ENCODE peak calls at places on chromosomes 4 and X, in four cellular contexts. One of them, this sample, is unnamed. For H3K4me1, the result is how much of the 10 kb centered on the place peaks cover.

GRCh38 chrX:101260435-101260834 is 30.7 kb downstream of the TAF7L start:
- DNase-seq in lower lobe of right lung: no peak
- DNase-seq in cardiac muscle cell: peak
- DNase-seq in lung: no peak
- DNase-seq in this sample: no peak

GRCh38 chr4:4386736-4387392 is at the start of gene NSG1:
- DNase-seq in lung: no peak
- DNase-seq in cardiac muscle cell: peak
- DNase-seq in lower lobe of right lung: no peak
- DNase-seq in this sample: peak

GRCh38 chr4:101158136-101158485 is 189.2 kb downstream of the PPP3CA start:
- DNase-seq in lower lobe of right lung: no peak
- DNase-seq in lung: no peak
- DNase-seq in cardiac muscle cell: no peak
- DNase-seq in this sample: no peak

GRCh38 chr4:78332974-78333373 is 218.6 kb upstream of the ANXA3 start:
- DNase-seq in lung: no peak
- DNase-seq in cardiac muscle cell: peak
- DNase-seq in lower lobe of right lung: no peak
- DNase-seq in this sample: no peak

GRCh38 chrX:128728943-128729342 is 676.7 kb upstream of the ACTRT1 start:
- DNase-seq in cardiac muscle cell: no peak
- DNase-seq in lower lobe of right lung: no peak
- DNase-seq in lung: no peak
- DNase-seq in this sample: no peak

GRCh38 chr4:141501931-141502330 is 134.5 kb upstream of the IL15 start:
- DNase-seq in lung: no peak
- DNase-seq in lower lobe of right lung: no peak
- DNase-seq in cardiac muscle cell: no peak
- DNase-seq in this sample: no peak

GRCh38 chrX:44536198-44536597 is 6.5 kb downstream of the FUNDC1 start:
- DNase-seq in cardiac muscle cell: no peak
- DNase-seq in lung: no peak
- DNase-seq in lower lobe of right lung: no peak
- DNase-seq in this sample: no peak

GRCh38 chrX:103722505-103722904 is 11.8 kb downstream of the TMEM31 start:
- DNase-seq in lower lobe of right lung: no peak
- DNase-seq in lung: no peak
- DNase-seq in cardiac muscle cell: no peak
- DNase-seq in this sample: peak

GRCh38 chr4:76748649-76749048 is 149.3 kb downstream of the SOWAHB start:
- DNase-seq in cardiac muscle cell: no peak
- DNase-seq in lower lobe of right lung: no peak
- DNase-seq in lung: no peak
- DNase-seq in this sample: no peak

GRCh38 chr4:47668810-47669408 is 169.0 kb downstream of the CORIN start:
- DNase-seq in lower lobe of right lung: no peak
- DNase-seq in cardiac muscle cell: peak
- DNase-seq in lung: no peak
- DNase-seq in this sample: no peak

GRCh38 chr4:94813221-94813620 is 55.5 kb downstream of the BMPR1B start:
- DNase-seq in lung: no peak
- DNase-seq in cardiac muscle cell: no peak
- DNase-seq in lower lobe of right lung: no peak
- DNase-seq in this sample: no peak

GRCh38 chr4:37754410-37755185 is 68.4 kb upstream of the RELL1 start:
- DNase-seq in cardiac muscle cell: no peak
- DNase-seq in lower lobe of right lung: no peak
- DNase-seq in lung: no peak
- DNase-seq in this sample: no peak

GRCh38 chr4:104615926-104616325 is 121.2 kb upstream of the CXXC4 start:
- DNase-seq in lung: no peak
- DNase-seq in lower lobe of right lung: no peak
- DNase-seq in cardiac muscle cell: no peak
- DNase-seq in this sample: no peak

GRCh38 chrX:2445662-2446623 is 54.8 kb downstream of the DHRSX start:
- DNase-seq in lung: no peak
- DNase-seq in lower lobe of right lung: peak
- DNase-seq in cardiac muscle cell: no peak
- DNase-seq in this sample: no peak
- H3K4me3 ChIP-seq in lung: no peak
- H3K4me3 ChIP-seq in lower lobe of right lung: no peak
- H3K4me3 ChIP-seq in cardiac muscle cell: no peak
- H3K4me3 ChIP-seq in this sample: no peak

GRCh38 chrX:136662976-136663375 is 15.0 kb downstream of the CD40LG start:
- DNase-seq in lung: no peak
- DNase-seq in cardiac muscle cell: no peak
- DNase-seq in lower lobe of right lung: no peak
- DNase-seq in this sample: no peak
- H3K4me1 ChIP-seq in lung: under half
- H3K4me1 ChIP-seq in cardiac muscle cell: under half
- H3K4me1 ChIP-seq in lower lobe of right lung: under half
- H3K4me1 ChIP-seq in this sample: under half

GRCh38 chr4:18366762-18367358 is 345.3 kb upstream of the LCORL start:
- DNase-seq in cardiac muscle cell: peak
- DNase-seq in lung: no peak
- DNase-seq in lower lobe of right lung: no peak
- DNase-seq in this sample: no peak
- TF ChIP-seq CTCF in cardiac muscle cell: peak
- TF ChIP-seq CTCF in lung: no peak
- TF ChIP-seq CTCF in lower lobe of right lung: peak
- TF ChIP-seq CTCF in this sample: peak

DNA sequence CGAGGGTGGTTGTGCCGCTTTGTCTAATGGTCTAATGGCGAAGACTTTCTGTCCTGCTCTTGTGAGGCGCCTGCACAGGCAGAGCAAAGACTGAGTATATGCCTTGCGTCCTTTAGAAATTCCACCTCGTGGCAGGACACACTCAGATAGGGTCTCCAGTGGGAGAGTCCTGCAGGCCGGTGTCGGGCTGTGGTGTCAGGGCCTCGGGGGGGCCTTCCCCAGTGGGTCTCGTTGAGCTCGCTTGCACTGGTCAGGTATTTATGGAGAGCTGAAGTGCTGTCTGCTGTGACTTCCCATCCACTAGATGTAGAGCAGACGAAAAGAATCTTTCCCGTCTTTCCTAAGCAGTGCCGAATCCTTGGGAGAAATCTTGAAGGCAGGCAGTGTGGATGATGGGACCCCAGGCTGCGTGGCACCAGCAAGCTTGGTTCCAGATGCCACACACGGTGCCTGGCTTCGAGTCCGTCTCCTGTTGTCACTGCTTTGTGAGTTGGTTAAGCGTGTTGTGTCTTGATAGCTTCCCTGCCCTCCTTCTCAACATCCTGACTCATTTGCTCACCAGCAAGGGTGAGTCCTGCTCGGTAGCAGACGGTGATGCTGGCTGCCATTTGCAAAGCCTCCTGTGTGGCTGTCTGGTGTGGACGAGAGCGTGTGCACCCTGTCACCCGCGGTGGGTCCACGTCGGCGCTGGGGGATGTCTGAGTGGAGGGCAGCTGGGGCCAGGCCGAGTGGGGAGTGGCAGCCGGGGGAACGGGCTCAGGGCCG is 20.5 kb downstream of the MAEA start:
- DNase-seq in lower lobe of right lung: no peak
- DNase-seq in cardiac muscle cell: no peak
- DNase-seq in lung: no peak
- DNase-seq in this sample: no peak
- H3K4me3 ChIP-seq in lower lobe of right lung: peak
- H3K4me3 ChIP-seq in cardiac muscle cell: peak
- H3K4me3 ChIP-seq in lung: peak
- H3K4me3 ChIP-seq in this sample: peak

GRCh38 chr4:56701644-56702043 is 20.5 kb upstream of the HOPX start:
- DNase-seq in lung: no peak
- DNase-seq in cardiac muscle cell: peak
- DNase-seq in lower lobe of right lung: no peak
- DNase-seq in this sample: no peak
- H3K4me1 ChIP-seq in lung: under half
- H3K4me1 ChIP-seq in cardiac muscle cell: under half
- H3K4me1 ChIP-seq in lower lobe of right lung: under half
- H3K4me1 ChIP-seq in this sample: under half

GRCh38 chr4:168386002-168386401 is 67.5 kb upstream of the DDX60 start:
- DNase-seq in lung: no peak
- DNase-seq in lower lobe of right lung: no peak
- DNase-seq in cardiac muscle cell: no peak
- DNase-seq in this sample: no peak

GRCh38 chr4:168384437-168385141 is 66.0 kb upstream of the DDX60 start:
- DNase-seq in cardiac muscle cell: no peak
- DNase-seq in lower lobe of right lung: no peak
- DNase-seq in lung: no peak
- DNase-seq in this sample: no peak

GRCh38 chr4:168388890-168389289 is 70.3 kb upstream of the DDX60 start:
- DNase-seq in cardiac muscle cell: no peak
- DNase-seq in lower lobe of right lung: no peak
- DNase-seq in lung: no peak
- DNase-seq in this sample: no peak

GRCh38 chr4:168385142-168385490 is 66.6 kb upstream of the DDX60 start:
- DNase-seq in cardiac muscle cell: no peak
- DNase-seq in lung: no peak
- DNase-seq in lower lobe of right lung: no peak
- DNase-seq in this sample: no peak

DNA sequence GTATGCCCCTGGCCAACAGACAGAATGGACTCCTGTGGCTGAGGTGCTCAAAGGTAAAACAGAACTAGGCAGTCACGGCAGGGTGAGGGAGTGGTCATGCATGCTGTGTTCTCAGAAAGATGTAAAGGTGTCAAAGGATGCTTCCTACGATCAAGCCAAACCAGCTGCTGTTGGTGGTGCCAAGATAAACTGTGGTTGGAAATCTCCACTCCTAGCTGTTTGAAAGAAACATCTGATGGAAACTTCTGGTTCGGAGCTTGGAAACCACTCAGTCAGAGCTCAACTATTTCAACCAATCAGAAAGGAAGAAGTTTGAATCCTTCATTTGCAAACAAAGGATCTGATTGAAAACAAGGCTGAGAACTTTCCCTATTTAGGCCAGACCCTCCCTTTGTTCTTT is 68.5 kb upstream of the DDX60 start:
- DNase-seq in lower lobe of right lung: no peak
- DNase-seq in cardiac muscle cell: no peak
- DNase-seq in lung: no peak
- DNase-seq in this sample: no peak
- TF ChIP-seq CTCF in lower lobe of right lung: no peak
- TF ChIP-seq CTCF in cardiac muscle cell: no peak
- TF ChIP-seq CTCF in lung: no peak
- TF ChIP-seq CTCF in this sample: no peak

GRCh38 chrX:40145001-40145631 is 47.4 kb upstream of the BCOR start:
- DNase-seq in cardiac muscle cell: no peak
- DNase-seq in lung: no peak
- DNase-seq in lower lobe of right lung: no peak
- DNase-seq in this sample: no peak
- H3K4me3 ChIP-seq in cardiac muscle cell: peak
- H3K4me3 ChIP-seq in lung: no peak
- H3K4me3 ChIP-seq in lower lobe of right lung: peak
- H3K4me3 ChIP-seq in this sample: peak

DNA sequence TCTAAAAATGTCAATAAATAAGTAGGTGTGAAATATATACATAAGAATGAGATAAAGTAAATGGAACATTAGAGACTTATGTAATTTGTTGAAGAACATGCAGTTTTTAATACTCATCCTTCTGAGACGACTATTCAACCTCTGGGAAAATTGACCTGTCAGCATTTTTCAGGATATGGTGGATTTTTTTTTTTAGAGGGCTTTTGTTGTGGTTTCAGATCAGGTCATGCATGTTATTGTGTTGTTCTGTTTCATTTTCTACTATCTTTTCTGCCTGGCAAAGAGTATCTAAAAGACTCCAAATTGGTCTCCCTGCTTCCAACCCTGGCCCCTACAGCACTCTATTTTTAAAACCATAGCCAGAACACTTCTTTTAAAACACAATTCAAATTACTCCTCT is 97.3 kb downstream of the PCDH7 start:
- DNase-seq in cardiac muscle cell: no peak
- DNase-seq in lung: no peak
- DNase-seq in lower lobe of right lung: no peak
- DNase-seq in this sample: no peak
- H3K4me1 ChIP-seq in cardiac muscle cell: under half
- H3K4me1 ChIP-seq in lung: under half
- H3K4me1 ChIP-seq in lower lobe of right lung: under half
- H3K4me1 ChIP-seq in this sample: under half

DNA sequence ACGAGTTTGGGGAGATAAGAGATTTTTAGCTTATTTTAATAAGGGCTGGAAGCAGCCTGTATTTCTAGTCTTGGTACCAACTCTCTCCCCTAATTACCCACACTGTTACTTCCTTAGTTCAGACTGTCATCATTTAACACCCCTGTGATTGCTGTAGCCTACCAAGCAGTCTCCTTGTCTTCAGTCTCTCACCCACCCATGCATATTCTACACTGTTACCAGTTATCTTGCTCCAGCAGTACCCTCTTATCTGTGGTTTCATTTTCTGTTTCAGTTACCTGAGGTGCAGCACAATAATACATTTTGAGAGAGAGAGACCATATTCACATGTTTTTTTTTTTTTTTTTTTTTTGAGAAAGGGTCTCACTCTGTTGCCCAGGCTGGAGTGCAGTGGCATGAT is 80.2 kb downstream of the DIAPH2 start:
- DNase-seq in lung: no peak
- DNase-seq in cardiac muscle cell: no peak
- DNase-seq in lower lobe of right lung: no peak
- DNase-seq in this sample: no peak
- TF ChIP-seq CTCF in lung: no peak
- TF ChIP-seq CTCF in cardiac muscle cell: no peak
- TF ChIP-seq CTCF in lower lobe of right lung: no peak
- TF ChIP-seq CTCF in this sample: no peak

This sample was measured in left ventricle myocardium inferior.